ENCODE peak calls at places on chromosomes 6 and 20, in six cellular contexts. C is nucleus accumbens, A is endodermal cell, V is GDM1, Z is cardiac fibroblast, F is NCI-H345. L is an unnamed sample.
A peak's percentile ranks its signal among the peaks of the same experiment; 100 is the strongest.

GRCh38 chr6:123803862-123804681 is at the start of gene NKAIN2:
- DNase-seq in A (peak; percentile 86), Z (no peak), C (peak; percentile 48), V (no peak), F (peak; percentile 89), L (no peak)

GRCh38 chr6:156851447-156851846 is 74.3 kb downstream of the ARID1B start:
- DNase-seq in C (no peak), Z (no peak), F (no peak), V (no peak), A (no peak), L (no peak)

GRCh38 chr6:137224890-137225198 is 5.7 kb upstream of the IFNGR1 start:
- DNase-seq in A (no peak), C (no peak), V (peak; percentile 80), Z (no peak), F (no peak), L (no peak)

GRCh38 chr6:15244605-15245360 is 1.1 kb upstream of the JARID2 start:
- DNase-seq in C (peak; percentile 84), Z (peak; percentile 64), V (peak; percentile 81), A (peak; percentile 87), F (peak; percentile 12), L (no peak)

GRCh38 chr20:1761116-1761515 is 103.5 kb upstream of the SIRPG start:
- DNase-seq in F (no peak), A (no peak), Z (peak; percentile 68), V (no peak), C (no peak), L (no peak)

GRCh38 chr6:13451181-13451700 is 36.2 kb downstream of the GFOD1 start:
- DNase-seq in F (no peak), V (no peak), C (no peak), Z (no peak), A (peak; percentile 23), L (no peak)

GRCh38 chr6:4581468-4582420 is 194.5 kb upstream of the CDYL start:
- DNase-seq in Z (peak; percentile 92), A (peak; percentile 57), C (no peak), V (no peak), F (no peak), L (peak; percentile 78)

GRCh38 chr20:38210741-38211140 is 45.7 kb upstream of the TGM2 start:
- DNase-seq in C (no peak), F (no peak), V (no peak), Z (peak; percentile 44), A (no peak), L (no peak)

GRCh38 chr6:79338493-79338892 is 104.0 kb upstream of the HMGN3 start:
- DNase-seq in A (no peak), Z (no peak), C (no peak), F (no peak), V (no peak), L (no peak)

GRCh38 chr6:96058094-96058493 is 42.3 kb downstream of the FUT9 start:
- DNase-seq in A (no peak), Z (no peak), F (no peak), V (no peak), C (no peak), L (no peak)

GRCh38 chr6:90934081-90934480 is 347.2 kb upstream of the MAP3K7 start:
- DNase-seq in A (no peak), V (no peak), C (no peak), F (no peak), Z (no peak), L (no peak)

GRCh38 chr6:1325471-1326309 is 13.8 kb downstream of the FOXQ1 start:
- DNase-seq in C (no peak), A (no peak), V (no peak), Z (peak; percentile 83), F (no peak), L (peak; percentile 31)

GRCh38 chr20:20327756-20328155 is 40.1 kb upstream of the INSM1 start:
- DNase-seq in Z (peak; percentile 39), A (no peak), F (no peak), C (no peak), V (no peak), L (no peak)

GRCh38 chr6:161369339-161369738 is 95.5 kb upstream of the AGPAT4 start:
- DNase-seq in V (no peak), Z (peak; percentile 97), C (no peak), F (no peak), A (peak; percentile 36), L (no peak)

GRCh38 chr20:57498425-57499400 is 26.2 kb downstream of the CTCFL start:
- DNase-seq in F (peak; percentile 54), V (peak; percentile 20), C (no peak), Z (peak; percentile 24), A (peak; percentile 88), L (no peak)

GRCh38 chr6:5674141-5674540 is 332.6 kb downstream of the NRN1 start:
- DNase-seq in A (no peak), F (no peak), C (no peak), V (no peak), Z (no peak), L (no peak)

GRCh38 chr6:52958546-52959255 is 36.4 kb downstream of the GSTA4 start:
- DNase-seq in C (no peak), Z (no peak), F (no peak), A (no peak), V (no peak), L (no peak)

GRCh38 chr20:10225439-10226080 is 6.9 kb downstream of the SNAP25 start:
- DNase-seq in C (no peak), Z (no peak), A (peak; percentile 71), V (no peak), F (no peak), L (no peak)

GRCh38 chr6:143726015-143726647 is 48.4 kb downstream of the PHACTR2 start:
- DNase-seq in A (no peak), V (no peak), F (no peak), Z (no peak), C (no peak), L (no peak)

GRCh38 chr20:1775117-1775516 is 117.5 kb upstream of the SIRPG start:
- DNase-seq in Z (peak; percentile 65), C (no peak), V (no peak), F (no peak), A (no peak), L (no peak)

GRCh38 chr6:90574610-90575009 is 12.3 kb downstream of the MAP3K7 start:
- DNase-seq in A (no peak), Z (peak; percentile 51), C (no peak), F (no peak), V (no peak), L (no peak)

GRCh38 chr6:140677781-140678528 is 1303.5 kb upstream of the CITED2 start:
- DNase-seq in A (no peak), C (no peak), V (no peak), F (no peak), Z (no peak), L (no peak)

L was measured in glomerular endothelial cell.